ENCODE peak calls at places on chromosomes 16 and 17, in seven cellular contexts. X is mucosa of gallbladder; A is AG10803; U is Ammon's horn; F is naive thymus-derived CD8-positive, alpha-beta T cell; L is caudate nucleus; E is activated CD4-positive, alpha-beta T cell treated with anti-CD3 and anti-CD28 coated beads for 24 hours. W is an unnamed sample.

GRCh38 chr17:75611746-75612437 is 21.3 kb upstream of the SMIM5 start:
- DNase-seq in F (no peak), L (no peak), A (no peak), X (no peak), E (no peak), U (no peak), W (no peak)

GRCh38 chr17:67021718-67022450 is 22.5 kb upstream of the CACNG1 start:
- DNase-seq in X (no peak), L (no peak), U (no peak), F (no peak), A (no peak), E (no peak), W (no peak)

GRCh38 chr16:8370374-8371015 is 219.8 kb downstream of the TMEM114 start:
- DNase-seq in U (peak), E (no peak), A (no peak), F (no peak), X (peak), L (no peak), W (no peak)

GRCh38 chr17:49566668-49567071 is 9.0 kb upstream of the NXPH3 start:
- DNase-seq in X (no peak), E (no peak), F (no peak), U (no peak), L (no peak), A (no peak), W (no peak)

GRCh38 chr16:82322177-82322576 is 152.2 kb upstream of the MPHOSPH6 start:
- DNase-seq in U (no peak), L (no peak), F (no peak), X (no peak), E (no peak), A (no peak), W (no peak)

GRCh38 chr17:29717817-29718216 is 95.1 kb upstream of the CORO6 start:
- DNase-seq in X (no peak), L (no peak), U (no peak), E (no peak), A (no peak), F (no peak), W (no peak)

GRCh38 chr16:35298460-35299243 is 1839.2 kb downstream of the TP53TG3F start:
- DNase-seq in E (no peak), U (no peak), F (no peak), L (no peak), X (no peak), A (no peak), W (no peak)

GRCh38 chr16:65988019-65988418 is 378.5 kb upstream of the CDH5 start:
- DNase-seq in X (no peak), L (no peak), A (no peak), U (no peak), E (no peak), F (no peak), W (no peak)

GRCh38 chr16:28136751-28137434 is 73.4 kb upstream of the GSG1L start:
- DNase-seq in F (peak), L (no peak), A (no peak), U (peak), X (no peak), E (no peak), W (peak)

GRCh38 chr16:67198238-67198734 is 645 bp upstream of the ELMO3 start:
- DNase-seq in U (peak), X (peak), F (peak), L (no peak), E (no peak), A (peak), W (peak)

GRCh38 chr17:59373879-59374495 is 42.5 kb downstream of the YPEL2 start:
- DNase-seq in E (no peak), A (peak), L (no peak), X (no peak), U (no peak), F (no peak), W (no peak)

GRCh38 chr16:3954411-3954921 is 74.0 kb upstream of the CREBBP start:
- DNase-seq in U (no peak), F (no peak), A (no peak), X (no peak), E (no peak), L (no peak), W (no peak)

GRCh38 chr17:52383493-52384100 is 225.1 kb upstream of the CA10 start:
- DNase-seq in F (no peak), U (peak), L (no peak), E (peak), A (no peak), X (peak), W (peak)

GRCh38 chr17:57091186-57091618 is 6.2 kb downstream of the AKAP1 start:
- DNase-seq in F (no peak), X (no peak), L (peak), E (no peak), A (no peak), U (peak), W (peak)

GRCh38 chr17:4980644-4981216 is 6.7 kb downstream of the CAMTA2 start:
- DNase-seq in L (no peak), U (peak), E (peak), F (peak), X (no peak), A (peak), W (no peak)

GRCh38 chr17:4172356-4172755 is 29.4 kb downstream of the CYB5D2 start:
- DNase-seq in U (no peak), F (no peak), L (no peak), A (no peak), X (no peak), E (no peak), W (no peak)

GRCh38 chr17:2155482-2156051 is 100.7 kb downstream of the HIC1 start:
- DNase-seq in E (no peak), X (no peak), F (no peak), A (no peak), L (no peak), U (no peak), W (no peak)

GRCh38 chr16:80158766-80159165 is 382.0 kb upstream of the DYNLRB2 start:
- DNase-seq in U (peak), X (no peak), F (no peak), L (no peak), A (peak), E (no peak), W (no peak)

GRCh38 chr17:65093930-65094329 is 37.4 kb upstream of the GNA13 start:
- DNase-seq in A (no peak), E (no peak), U (no peak), F (no peak), X (no peak), L (no peak), W (no peak)

GRCh38 chr16:31352344-31353115 is 2.4 kb upstream of the ITGAX start:
- DNase-seq in F (no peak), A (no peak), U (peak), L (no peak), X (no peak), E (no peak), W (no peak)

GRCh38 chr17:8311131-8311790 is 1.2 kb downstream of the ARHGEF15 start:
- DNase-seq in L (no peak), A (no peak), F (no peak), X (no peak), U (no peak), E (no peak), W (no peak)

GRCh38 chr17:41818024-41818423 is 5.2 kb downstream of the FKBP10 start:
- DNase-seq in X (no peak), L (no peak), A (no peak), U (no peak), F (no peak), E (no peak), W (no peak)

GRCh38 chr17:48757524-48757961 is 29.0 kb upstream of the HOXB13 start:
- DNase-seq in U (no peak), A (peak), X (no peak), F (no peak), L (no peak), E (no peak), W (no peak)

GRCh38 chr17:31112001-31112661 is 17.4 kb downstream of the NF1 start:
- DNase-seq in L (no peak), E (no peak), U (no peak), F (no peak), A (peak), X (no peak), W (no peak)

GRCh38 chr17:29007456-29008455 is 1.9 kb upstream of the SEZ6 start:
- DNase-seq in U (no peak), X (no peak), E (no peak), A (peak), L (no peak), F (no peak), W (no peak)

GRCh38 chr16:87463722-87464690 is 28.8 kb downstream of the ZCCHC14 start:
- DNase-seq in L (no peak), E (no peak), F (peak), A (peak), U (peak), X (peak), W (no peak)

GRCh38 chr16:2025878-2026460 is 733 bp upstream of the NHERF2 start:
- DNase-seq in L (no peak), U (no peak), E (no peak), F (no peak), A (no peak), X (no peak), W (no peak)

GRCh38 chr17:35519442-35519841 is 18.0 kb downstream of the SLFN12L start:
- DNase-seq in L (no peak), A (no peak), U (no peak), F (no peak), X (no peak), E (no peak), W (no peak)

GRCh38 chr16:87160218-87160617 is 157.0 kb downstream of the C16orf95 start:
- DNase-seq in F (no peak), L (no peak), U (no peak), X (no peak), A (no peak), E (no peak), W (no peak)

GRCh38 chr16:20617271-20617670 is 41.1 kb upstream of the ACSM2B start:
- DNase-seq in X (no peak), A (no peak), L (no peak), F (no peak), E (no peak), U (no peak), W (no peak)

GRCh38 chr16:14042706-14043105 is 28.4 kb upstream of the MRTFB start:
- DNase-seq in F (no peak), U (no peak), E (no peak), X (no peak), A (no peak), L (no peak), W (no peak)

GRCh38 chr16:71882505-71883192 is 1.3 kb downstream of the ZNF821 start:
- DNase-seq in L (no peak), X (peak), U (peak), F (peak), A (peak), E (peak), W (peak)

GRCh38 chr17:81419333-81419885 is 24.2 kb downstream of the BAHCC1 start:
- DNase-seq in E (no peak), X (peak), U (peak), L (peak), A (peak), F (no peak), W (no peak)

GRCh38 chr17:46930083-46930482 is 7.1 kb downstream of the GOSR2 start:
- DNase-seq in E (no peak), A (no peak), U (no peak), X (no peak), F (no peak), L (no peak), W (no peak)

GRCh38 chr16:75555213-75555706 is 792 bp downstream of the TMEM231 start:
- DNase-seq in U (peak), E (no peak), X (peak), L (peak), A (peak), F (no peak), W (peak)

GRCh38 chr17:60393840-60394529 is 2.1 kb upstream of the USP32 start:
- DNase-seq in F (no peak), X (no peak), E (no peak), A (no peak), U (no peak), L (no peak), W (no peak)

GRCh38 chr16:1972490-1972877 is 631 bp downstream of the TBL3 start:
- DNase-seq in F (no peak), L (no peak), A (no peak), U (no peak), E (no peak), X (no peak), W (no peak)

GRCh38 chr17:54785643-54786258 is 114.9 kb upstream of the TOM1L1 start:
- DNase-seq in E (no peak), F (no peak), A (no peak), U (peak), X (no peak), L (no peak), W (no peak)

GRCh38 chr17:59764292-59764741 is 56.9 kb downstream of the VMP1 start:
- DNase-seq in F (no peak), E (no peak), X (no peak), L (no peak), A (peak), U (no peak), W (no peak)

GRCh38 chr17:73645050-73645871 is 1.0 kb upstream of the SDK2 start:
- DNase-seq in A (peak), F (peak), U (peak), L (peak), X (no peak), E (no peak), W (peak)